ENCODE peak calls at places on chromosome X, in ten cellular contexts. D is activated naive CD4-positive, alpha-beta T cell; A is neural progenitor cell; Y is frontal cortex; W is ELF-1; S is left ventricle myocardium inferior; U is GM03348; L is T-helper 17 cell; E is choroid plexus epithelial cell; K is AG10803. N is an unnamed sample.
A peak's percentile ranks its signal among the peaks of the same experiment; 100 is the strongest.

GRCh38 chrX:46912098-46912672 is at the start of gene JADE3:
- DNase-seq in D (no peak), A (peak; percentile 90), Y (peak; percentile 81), W (peak; percentile 90), S (peak; percentile 80), U (peak; percentile 84), L (peak; percentile 20), E (peak; percentile 69), K (peak; percentile 69), N (peak; percentile 3)

GRCh38 chrX:63128509-63128908 is 222.6 kb downstream of the SPIN4 start:
- DNase-seq in D (no peak), A (no peak), Y (no peak), W (no peak), S (no peak), U (peak; percentile 2), L (no peak), E (peak; percentile 28), K (peak; percentile 4), N (no peak)

GRCh38 chrX:18890724-18891560 is 93.0 kb downstream of the PHKA2 start:
- DNase-seq in D (no peak), A (no peak), Y (no peak), W (no peak), S (no peak), U (no peak), L (no peak), E (no peak), K (no peak), N (no peak)

GRCh38 chrX:44344687-44345086 is 1.2 kb upstream of the EFHC2 start:
- DNase-seq in D (no peak), A (no peak), Y (no peak), W (peak; percentile 10), S (no peak), U (peak; percentile 3), L (no peak), E (no peak), K (no peak), N (no peak)

GRCh38 chrX:136220535-136220934 is 30.7 kb downstream of the MAP7D3 start:
- DNase-seq in D (no peak), A (no peak), Y (no peak), W (no peak), S (no peak), U (no peak), L (no peak), E (no peak), K (no peak), N (no peak)

GRCh38 chrX:150196300-150196699 is 166.8 kb upstream of the MAMLD1 start:
- DNase-seq in D (no peak), A (peak; percentile 75), Y (no peak), W (peak; percentile 96), S (no peak), U (no peak), L (no peak), E (no peak), K (no peak), N (no peak)

GRCh38 chrX:29634516-29634915 is 580.8 kb upstream of the MAGEB2 start:
- DNase-seq in D (no peak), A (no peak), Y (no peak), W (no peak), S (no peak), U (no peak), L (no peak), E (peak; percentile 5), K (no peak), N (no peak)

GRCh38 chrX:18701621-18702361 is 5.7 kb upstream of the PPEF1 start:
- DNase-seq in D (no peak), A (no peak), Y (no peak), W (no peak), S (peak; percentile 17), U (no peak), L (no peak), E (peak; percentile 33), K (no peak), N (no peak)